ENCODE peak calls at places on chromosome 14, in six cellular contexts. I is retinal pigment epithelial cell, O is cardiac muscle cell, M is lung, N is heart right ventricle, L is SK-N-SH. H is an unnamed sample.

GRCh38 chr14:102672410-102672960 is 80.0 kb downstream of the RCOR1 start:
- DNase-seq in I (no peak), O (no peak), M (no peak), N (no peak), L (no peak), H (no peak)

GRCh38 chr14:67766035-67766680 is 50.2 kb downstream of the ZFYVE26 start:
- DNase-seq in I (no peak), O (no peak), M (no peak), N (no peak), L (no peak), H (no peak)

GRCh38 chr14:77359626-77360025 is 17.3 kb downstream of the TMED8 start:
- DNase-seq in I (no peak), O (no peak), M (no peak), N (no peak), L (no peak), H (no peak)

GRCh38 chr14:92650581-92651105 is 97.8 kb downstream of the LGMN start:
- DNase-seq in I (no peak), O (no peak), M (no peak), N (no peak), L (no peak), H (no peak)

GRCh38 chr14:76351941-76352340 is 24.0 kb upstream of the ESRRB start:
- DNase-seq in I (no peak), O (no peak), M (no peak), N (no peak), L (no peak), H (no peak)

GRCh38 chr14:22466520-22466919 is 122.5 kb downstream of the DAD1 start:
- DNase-seq in I (no peak), O (no peak), M (no peak), N (no peak), L (no peak), H (no peak)

GRCh38 chr14:53367631-53368030 is 214.5 kb upstream of the DDHD1 start:
- DNase-seq in I (no peak), O (no peak), M (no peak), N (peak; percentile 11), L (no peak), H (no peak)

GRCh38 chr14:61609143-61609851 is 86.0 kb upstream of the HIF1A start:
- DNase-seq in I (peak; percentile 37), O (no peak), M (no peak), N (no peak), L (peak; percentile 50), H (no peak)

GRCh38 chr14:39469094-39469710 is 37.0 kb upstream of the FBXO33 start:
- DNase-seq in I (no peak), O (peak; percentile 82), M (no peak), N (no peak), L (no peak), H (no peak)

GRCh38 chr14:33375781-33376180 is 437.1 kb downstream of the NPAS3 start:
- DNase-seq in I (no peak), O (no peak), M (no peak), N (no peak), L (no peak), H (peak; percentile 62)

GRCh38 chr14:26255213-26255612 is 342.6 kb downstream of the NOVA1 start:
- DNase-seq in I (no peak), O (peak; percentile 34), M (no peak), N (no peak), L (no peak), H (no peak)

GRCh38 chr14:76920572-76921175 is 94.5 kb downstream of the LRRC74A start:
- DNase-seq in I (no peak), O (no peak), M (no peak), N (peak; percentile 53), L (peak; percentile 69), H (no peak)

GRCh38 chr14:67186789-67187188 is 2.5 kb upstream of the GARIN2 start:
- DNase-seq in I (no peak), O (no peak), M (no peak), N (no peak), L (no peak), H (no peak)

GRCh38 chr14:76267322-76268012 is 108.5 kb upstream of the ESRRB start:
- DNase-seq in I (no peak), O (no peak), M (peak; percentile 67), N (peak; percentile 55), L (peak; percentile 73), H (peak; percentile 3)

GRCh38 chr14:32468955-32469354 is 139.9 kb downstream of the AKAP6 start:
- DNase-seq in I (peak; percentile 96), O (no peak), M (no peak), N (no peak), L (no peak), H (peak; percentile 23)

GRCh38 chr14:67514650-67515385 is 18.3 kb upstream of the PLEKHH1 start:
- DNase-seq in I (no peak), O (no peak), M (peak; percentile 41), N (peak; percentile 16), L (peak; percentile 83), H (no peak)

GRCh38 chr14:57530571-57530970 is 36.9 kb upstream of the CCDC198 start:
- DNase-seq in I (no peak), O (no peak), M (no peak), N (no peak), L (no peak), H (no peak)

GRCh38 chr14:95106966-95107365 is 50.4 kb downstream of the DICER1 start:
- DNase-seq in I (no peak), O (no peak), M (no peak), N (no peak), L (no peak), H (no peak)

GRCh38 chr14:34237677-34238076 is 224.4 kb downstream of the SPTSSA start:
- DNase-seq in I (no peak), O (no peak), M (no peak), N (no peak), L (no peak), H (no peak)

GRCh38 chr14:39276005-39276404 is 42.3 kb downstream of the MIA2 start:
- DNase-seq in I (no peak), O (no peak), M (no peak), N (no peak), L (no peak), H (no peak)

GRCh38 chr14:61026523-61026922 is 45.5 kb downstream of the SLC38A6 start:
- DNase-seq in I (no peak), O (no peak), M (no peak), N (no peak), L (no peak), H (no peak)

GRCh38 chr14:102316746-102317563 is 2.6 kb upstream of the ZNF839 start:
- DNase-seq in I (no peak), O (peak; percentile 90), M (peak; percentile 93), N (peak; percentile 92), L (peak; percentile 93), H (peak; percentile 90)

GRCh38 chr14:101189962-101190560 is 286.5 kb upstream of the RTL1 start:
- DNase-seq in I (no peak), O (no peak), M (no peak), N (no peak), L (no peak), H (no peak)

GRCh38 chr14:51131516-51131915 is 36.6 kb upstream of the TRIM9 start:
- DNase-seq in I (no peak), O (no peak), M (no peak), N (no peak), L (no peak), H (no peak)

GRCh38 chr14:94177806-94178205 is 3.7 kb downstream of the PPP4R4 start:
- DNase-seq in I (no peak), O (no peak), M (no peak), N (no peak), L (no peak), H (no peak)

GRCh38 chr14:68816183-68816942 is 23.5 kb upstream of the ZFP36L1 start:
- DNase-seq in I (peak; percentile 63), O (peak; percentile 93), M (peak; percentile 88), N (peak; percentile 89), L (peak; percentile 98), H (peak; percentile 80)

GRCh38 chr14:68816943-68817430 is 24.1 kb upstream of the ZFP36L1 start:
- DNase-seq in I (no peak), O (no peak), M (no peak), N (no peak), L (no peak), H (no peak)

GRCh38 chr14:68814376-68815287 is 21.8 kb upstream of the ZFP36L1 start:
- DNase-seq in I (no peak), O (peak; percentile 70), M (no peak), N (peak; percentile 73), L (peak; percentile 71), H (no peak)

GRCh38 chr14:68817513-68818212 is 24.8 kb upstream of the ZFP36L1 start:
- DNase-seq in I (no peak), O (no peak), M (no peak), N (no peak), L (peak; percentile 24), H (no peak)

DNA sequence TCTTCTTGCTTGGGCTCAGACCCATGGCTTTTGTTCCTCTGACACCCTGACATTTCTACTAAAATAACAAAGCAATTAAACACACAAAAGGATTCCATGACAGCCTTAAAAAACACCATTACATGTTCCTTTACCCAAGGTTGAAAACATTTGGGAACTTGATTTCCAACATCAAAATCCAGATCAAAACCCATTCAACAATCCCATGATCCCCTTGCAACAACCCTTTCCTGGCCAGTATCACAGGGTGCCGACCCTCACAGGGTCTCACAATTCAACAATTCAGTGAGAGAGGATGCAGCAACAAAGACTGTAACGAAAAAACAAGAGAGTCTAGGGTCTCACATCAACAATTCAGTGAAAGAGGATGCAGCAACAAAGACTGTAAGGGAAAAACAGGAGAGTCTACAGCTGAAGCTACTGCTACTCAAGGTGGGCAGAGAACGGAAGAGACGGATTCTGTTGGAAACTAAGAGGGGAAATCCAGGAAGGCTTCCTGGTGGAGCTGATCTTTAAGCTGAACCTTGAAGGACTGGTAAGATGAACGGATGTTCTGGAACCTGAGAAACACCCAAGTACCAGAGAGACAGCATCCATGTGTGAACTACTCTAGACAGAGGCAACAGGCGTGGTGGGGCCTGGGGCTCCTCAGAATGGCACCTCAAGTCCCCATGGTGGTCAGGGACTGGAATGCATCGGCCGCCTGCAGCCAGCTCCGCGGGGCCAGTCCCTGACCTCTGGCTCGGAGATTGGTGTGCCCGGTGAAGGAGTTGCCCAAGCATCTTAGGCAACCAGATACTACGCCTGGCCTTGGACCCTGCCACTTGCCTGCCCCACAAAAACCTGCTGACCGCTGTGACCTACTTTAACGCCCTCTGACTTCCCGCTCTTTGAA is 22.7 kb upstream of the ZFP36L1 start:
- DNase-seq in I (no peak), O (no peak), M (no peak), N (no peak), L (peak; percentile 12), H (no peak)
- H3K4me3 ChIP-seq in I (no peak overlapping the region), O (no peak overlapping the region), M (no peak overlapping the region), N (peak overlapping the region; percentile 56), L (no peak overlapping the region), H (no peak overlapping the region)

GRCh38 chr14:64706119-64706465 is 1.9 kb downstream of the PLEKHG3 start:
- DNase-seq in I (no peak), O (no peak), M (no peak), N (no peak), L (no peak), H (no peak)
- H3K4me3 ChIP-seq in I (peak overlapping the region; percentile 75), O (peak overlapping the region; percentile 67), M (no peak overlapping the region), N (peak overlapping the region; percentile 89), L (no peak overlapping the region), H (peak overlapping the region; percentile 74)

GRCh38 chr14:99232406-99233214 is 39.4 kb downstream of the BCL11B start:
- DNase-seq in I (no peak), O (no peak), M (no peak), N (no peak), L (no peak), H (no peak)
- H3K4me3 ChIP-seq in I (no peak overlapping the region), O (no peak overlapping the region), M (no peak overlapping the region), N (no peak overlapping the region), L (no peak overlapping the region), H (no peak overlapping the region)

DNA sequence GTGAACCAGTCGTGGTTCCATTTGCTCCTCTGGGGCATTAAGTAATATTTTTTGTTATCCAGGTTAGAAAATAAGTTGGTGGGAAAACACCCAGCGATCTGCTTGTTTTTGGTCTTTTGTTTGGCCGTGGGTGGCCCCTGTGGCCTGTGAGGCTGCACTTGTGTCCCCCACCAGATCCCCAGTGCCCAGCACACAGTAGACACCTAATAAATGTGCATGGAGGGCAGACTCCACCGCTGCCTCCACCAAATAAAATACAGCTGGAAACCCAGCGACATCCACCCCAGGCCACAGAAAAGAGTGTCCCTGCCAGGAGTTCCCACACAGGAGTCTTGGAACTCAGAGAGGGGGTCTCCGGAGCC is 8.3 kb upstream of the PPP1R13B start:
- DNase-seq in I (no peak), O (no peak), M (no peak), N (no peak), L (no peak), H (no peak)
- H3K4me3 ChIP-seq in I (no peak overlapping the region), O (no peak overlapping the region), M (no peak overlapping the region), N (no peak overlapping the region), L (no peak overlapping the region), H (no peak overlapping the region)

H was measured in astrocyte of the cerebellum.